ENCODE peak calls at places on chromosomes 7 and 10, in six cellular contexts. U is left ventricle myocardium inferior, G is breast epithelium, S is transverse colon, R is tibial artery, W is fibroblast of lung. L is an unnamed sample.
A peak's percentile ranks its signal among the peaks of the same experiment; 100 is the strongest.

GRCh38 chr7:128812514-128813168 is 17.6 kb upstream of the FLNC start:
- DNase-seq in U (peak; percentile 64), G (no peak), S (peak; percentile 22), R (peak; percentile 60), W (peak; percentile 11), L (no peak)

GRCh38 chr10:45253183-45253914 is 62.1 kb downstream of the OR13A1 start:
- DNase-seq in U (no peak), G (no peak), S (no peak), R (no peak), W (no peak), L (no peak)

GRCh38 chr10:86291616-86292340 is 74.8 kb downstream of the GRID1 start:
- DNase-seq in U (no peak), G (peak; percentile 2), S (no peak), R (no peak), W (no peak), L (peak; percentile 42)

GRCh38 chr7:75642810-75643486 is 95.8 kb downstream of the HIP1 start:
- DNase-seq in U (no peak), G (no peak), S (peak; percentile 53), R (peak; percentile 45), W (peak; percentile 67), L (no peak)

GRCh38 chr10:90378524-90379076 is 479.2 kb downstream of the HTR7 start:
- DNase-seq in U (no peak), G (no peak), S (no peak), R (no peak), W (peak; percentile 56), L (no peak)

GRCh38 chr7:265192-265997 is 24.6 kb upstream of the FOXL3 start:
- DNase-seq in U (no peak), G (no peak), S (no peak), R (no peak), W (no peak), L (peak; percentile 33)

GRCh38 chr10:96334888-96335526 is 23.8 kb downstream of the OPALIN start:
- DNase-seq in U (no peak), G (no peak), S (no peak), R (no peak), W (peak; percentile 14), L (no peak)

GRCh38 chr7:4113271-4113670 is 568.8 kb upstream of the FOXK1 start:
- DNase-seq in U (no peak), G (no peak), S (no peak), R (no peak), W (no peak), L (no peak)

GRCh38 chr7:100493476-100494264 is 9.9 kb downstream of the NYAP1 start:
- DNase-seq in U (peak; percentile 34), G (no peak), S (peak; percentile 61), R (no peak), W (peak; percentile 38), L (no peak)

GRCh38 chr7:143360788-143361551 is 1.5 kb downstream of the FAM131B start:
- DNase-seq in U (no peak), G (no peak), S (no peak), R (no peak), W (no peak), L (no peak)

GRCh38 chr7:11437987-11438386 is 394.0 kb downstream of the THSD7A start:
- DNase-seq in U (no peak), G (no peak), S (no peak), R (no peak), W (peak; percentile 53), L (no peak)

GRCh38 chr7:37488163-37488759 is 39.6 kb upstream of the ELMO1 start:
- DNase-seq in U (no peak), G (no peak), S (no peak), R (no peak), W (peak; percentile 5), L (no peak)

GRCh38 chr7:155879592-155879991 is 67.3 kb upstream of the SHH start:
- DNase-seq in U (no peak), G (peak; percentile 1), S (no peak), R (no peak), W (no peak), L (no peak)

DNA sequence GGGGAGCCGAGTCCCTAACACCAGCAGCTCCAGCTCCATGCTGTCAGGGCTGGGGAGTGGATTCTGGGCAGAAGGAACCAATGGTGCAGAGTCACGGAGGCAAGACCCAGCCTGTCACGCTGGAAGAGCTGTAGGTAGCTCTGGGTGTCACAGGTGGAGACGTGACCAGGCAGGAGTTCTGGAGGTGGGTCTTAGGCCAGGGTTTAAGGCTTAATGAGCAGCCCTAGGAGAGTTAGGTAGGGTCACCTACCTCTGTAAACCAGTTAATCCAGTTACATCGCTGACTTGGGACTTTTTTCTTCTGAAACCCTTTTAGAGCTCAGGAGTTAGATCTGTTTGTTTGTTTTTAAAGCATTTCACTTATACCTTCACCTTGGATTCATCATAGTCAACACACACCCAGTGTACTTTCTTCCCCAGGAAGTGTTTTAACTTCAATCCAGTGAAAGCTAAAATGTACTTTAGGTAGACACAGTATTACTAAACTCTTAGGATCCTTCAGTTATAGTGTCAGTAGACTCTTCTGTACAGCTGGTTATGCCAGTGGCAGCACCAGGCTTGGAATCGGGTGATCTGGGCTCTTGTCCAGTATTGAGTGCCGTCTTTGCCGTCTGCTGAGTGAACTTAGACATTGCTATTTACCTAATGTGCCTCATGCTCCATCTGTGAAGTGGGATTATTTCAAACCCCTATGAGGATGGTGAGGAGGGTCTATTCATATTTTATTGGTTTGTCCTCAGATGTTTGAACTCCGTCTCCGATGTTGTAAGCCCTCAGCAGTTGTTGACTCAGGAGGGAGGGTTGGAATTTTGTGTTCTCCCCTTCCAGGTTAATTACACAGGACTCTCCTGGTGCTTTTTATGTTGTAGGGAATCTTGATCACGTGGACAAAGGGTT is 31.0 kb downstream of the TACR2 start:
- DNase-seq in U (no peak), G (no peak), S (no peak), R (no peak), W (no peak), L (no peak)
- H3K27ac ChIP-seq in U (no peak overlapping the region), G (peak overlapping the region; percentile 69), S (peak overlapping the region; percentile 33), R (no peak overlapping the region), W (no peak overlapping the region), L (peak overlapping the region; percentile 62)

DNA sequence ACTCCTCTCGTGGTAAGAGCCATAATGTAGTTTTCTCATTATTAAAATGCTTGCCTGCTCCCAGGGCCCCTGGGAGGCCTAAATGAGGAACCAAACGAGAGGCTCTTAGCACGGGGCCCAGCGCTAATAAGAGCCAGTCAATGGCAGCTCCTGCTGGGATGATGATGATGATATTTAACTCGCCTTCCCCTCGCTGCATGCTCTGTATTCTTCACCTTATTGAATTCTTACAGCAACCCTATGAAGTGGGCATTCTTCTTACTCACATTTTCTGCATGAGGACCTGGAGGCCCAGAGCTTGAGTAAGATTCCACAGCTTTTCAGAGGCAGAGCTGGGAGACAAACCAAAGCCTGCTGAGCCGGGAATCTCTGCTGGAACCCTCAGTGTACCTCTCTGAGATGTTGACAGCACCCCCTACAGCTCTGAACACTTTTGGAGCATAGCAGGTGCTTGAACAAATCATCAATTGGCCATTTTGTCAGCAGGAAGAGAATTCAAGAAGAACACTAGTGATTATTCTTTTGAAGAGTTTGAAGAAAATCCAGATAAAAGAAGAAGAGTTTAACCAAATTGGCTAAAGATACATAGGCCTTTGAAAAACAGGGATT is 93.1 kb upstream of the HABP2 start:
- DNase-seq in U (no peak), G (no peak), S (no peak), R (no peak), W (no peak), L (no peak)
- H3K4me3 ChIP-seq in U (no peak overlapping the region), G (no peak overlapping the region), S (no peak overlapping the region), R (no peak overlapping the region), W (no peak overlapping the region), L (no peak overlapping the region)

GRCh38 chr7:1479287-1479686 is 20.0 kb upstream of the MICALL2 start:
- DNase-seq in U (no peak), G (no peak), S (no peak), R (no peak), W (no peak), L (no peak)
- H3K36me3 ChIP-seq in U (peaks cover 98% of the 10 kb centered on the region), G (peaks cover 6% of the 10 kb centered on the region), S (no peaks in the 10 kb centered on the region), R (peaks cover 89% of the 10 kb centered on the region), W (peaks cover 28% of the 10 kb centered on the region), L (peaks cover 29% of the 10 kb centered on the region)

DNA sequence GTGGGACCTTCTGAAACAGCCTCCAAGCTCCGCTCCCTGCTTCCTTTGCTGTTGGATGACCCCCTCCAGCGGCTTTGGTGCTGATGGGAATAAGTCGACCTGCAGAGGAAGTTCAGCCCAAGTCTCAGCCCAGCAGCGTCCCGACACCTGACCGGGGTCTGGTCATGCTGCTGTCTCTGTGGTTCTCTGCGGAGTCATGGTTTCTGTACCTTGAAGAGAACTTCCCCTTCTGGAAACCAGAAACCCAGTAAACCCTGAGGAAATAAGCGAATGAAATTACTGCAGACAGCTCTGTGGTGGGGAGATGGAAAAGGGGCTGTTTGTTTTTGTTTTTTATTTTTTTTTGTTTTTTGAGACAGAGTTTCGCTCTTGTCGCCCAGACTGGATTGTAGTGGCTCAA is 18.3 kb upstream of the ZNF12 start:
- DNase-seq in U (no peak), G (no peak), S (peak; percentile 43), R (no peak), W (no peak), L (no peak)
- H3K27ac ChIP-seq in U (no peak overlapping the region), G (no peak overlapping the region), S (no peak overlapping the region), R (no peak overlapping the region), W (no peak overlapping the region), L (no peak overlapping the region)

GRCh38 chr7:64574481-64575159 is 11.7 kb upstream of the ZNF680 start:
- DNase-seq in U (peak; percentile 79), G (peak; percentile 47), S (no peak), R (peak; percentile 47), W (peak; percentile 72), L (peak; percentile 64)
- H3K4me3 ChIP-seq in U (peak overlapping the region; percentile 63), G (peak overlapping the region; percentile 48), S (no peak overlapping the region), R (peak overlapping the region; percentile 48), W (peak overlapping the region; percentile 55), L (peak overlapping the region; percentile 56)

GRCh38 chr7:152162287-152162686 is 136.8 kb downstream of the GALNT11 start:
- DNase-seq in U (no peak), G (no peak), S (no peak), R (no peak), W (no peak), L (no peak)
- H3K36me3 ChIP-seq in U (peaks cover 93% of the 10 kb centered on the region), G (peaks cover 17% of the 10 kb centered on the region), S (no peaks in the 10 kb centered on the region), R (peaks cover 89% of the 10 kb centered on the region), W (peaks cover 10% of the 10 kb centered on the region), L (peaks cover 89% of the 10 kb centered on the region)

GRCh38 chr10:5951721-5952407 is 25.5 kb downstream of the IL15RA start:
- DNase-seq in U (no peak), G (peak; percentile 65), S (no peak), R (no peak), W (no peak), L (no peak)
- H3K27ac ChIP-seq in U (peak overlapping the region; percentile 63), G (peak overlapping the region; percentile 91), S (peak overlapping the region; percentile 5), R (no peak overlapping the region), W (no peak overlapping the region), L (peak overlapping the region; percentile 35)

GRCh38 chr7:130489140-130489967 is 2.5 kb upstream of the MEST start:
- DNase-seq in U (no peak), G (no peak), S (no peak), R (no peak), W (peak; percentile 99), L (no peak)

GRCh38 chr7:130486114-130486962 is 5.5 kb upstream of the MEST start:
- DNase-seq in U (peak; percentile 27), G (peak; percentile 62), S (peak; percentile 87), R (no peak), W (no peak), L (peak; percentile 76)

GRCh38 chr7:130485734-130486113 is 6.2 kb upstream of the MEST start:
- DNase-seq in U (no peak), G (no peak), S (no peak), R (no peak), W (no peak), L (no peak)

GRCh38 chr7:130488376-130489139 is 3.3 kb upstream of the MEST start:
- DNase-seq in U (no peak), G (no peak), S (no peak), R (no peak), W (peak; percentile 27), L (no peak)

GRCh38 chr7:130486963-130487324 is 4.9 kb upstream of the MEST start:
- DNase-seq in U (no peak), G (no peak), S (no peak), R (no peak), W (no peak), L (no peak)
- H3K4me3 ChIP-seq in U (peak overlapping the region; percentile 68), G (peak overlapping the region; percentile 60), S (no peak overlapping the region), R (peak overlapping the region; percentile 44), W (no peak overlapping the region), L (peak overlapping the region; percentile 38)